ENCODE peak calls at places on chromosomes 1 and 21, in nine cellular contexts. One of them, this sample, is unnamed.
A peak's percentile ranks its signal among the peaks of the same experiment; 100 is the strongest.

GRCh38 chr1:32393136-32393535 is 1.1 kb downstream of the BSDC1 start:
- DNase-seq in neural progenitor cell: no peak
- DNase-seq in PC-3: no peak
- DNase-seq in SK-N-SH: no peak
- DNase-seq in HCT116: no peak
- DNase-seq in GM23248: peak; percentile 84
- DNase-seq in MM.1S: no peak
- DNase-seq in OCI-LY7: no peak
- DNase-seq in hepatocyte: no peak
- DNase-seq in this sample: no peak

GRCh38 chr1:159817276-159818041 is 9.2 kb upstream of the SLAMF8 start:
- DNase-seq in SK-N-SH: no peak
- DNase-seq in MM.1S: peak; percentile 94
- DNase-seq in HCT116: no peak
- DNase-seq in GM23248: peak; percentile 65
- DNase-seq in hepatocyte: peak; percentile 58
- DNase-seq in neural progenitor cell: no peak
- DNase-seq in OCI-LY7: no peak
- DNase-seq in PC-3: peak; percentile 98
- DNase-seq in this sample: no peak

GRCh38 chr1:176338897-176339296 is 124.1 kb upstream of the PAPPA2 start:
- DNase-seq in SK-N-SH: no peak
- DNase-seq in hepatocyte: no peak
- DNase-seq in PC-3: no peak
- DNase-seq in MM.1S: no peak
- DNase-seq in OCI-LY7: no peak
- DNase-seq in HCT116: no peak
- DNase-seq in neural progenitor cell: no peak
- DNase-seq in GM23248: peak; percentile 8
- DNase-seq in this sample: no peak

GRCh38 chr21:46661211-46661625 is 25.7 kb downstream of the PRMT2 start:
- DNase-seq in neural progenitor cell: peak; percentile 93
- DNase-seq in PC-3: no peak
- DNase-seq in HCT116: no peak
- DNase-seq in OCI-LY7: peak; percentile 55
- DNase-seq in GM23248: peak; percentile 97
- DNase-seq in hepatocyte: peak; percentile 69
- DNase-seq in SK-N-SH: peak; percentile 89
- DNase-seq in MM.1S: peak; percentile 70
- DNase-seq in this sample: peak; percentile 89

GRCh38 chr1:169103443-169103842 is 3.0 kb upstream of the ATP1B1 start:
- DNase-seq in neural progenitor cell: no peak
- DNase-seq in PC-3: no peak
- DNase-seq in MM.1S: no peak
- DNase-seq in OCI-LY7: no peak
- DNase-seq in hepatocyte: peak; percentile 64
- DNase-seq in GM23248: no peak
- DNase-seq in SK-N-SH: no peak
- DNase-seq in HCT116: no peak
- DNase-seq in this sample: peak; percentile 12

GRCh38 chr1:221392453-221392852 is 349.4 kb downstream of the DUSP10 start:
- DNase-seq in SK-N-SH: no peak
- DNase-seq in hepatocyte: no peak
- DNase-seq in OCI-LY7: no peak
- DNase-seq in HCT116: no peak
- DNase-seq in GM23248: peak; percentile 92
- DNase-seq in neural progenitor cell: no peak
- DNase-seq in MM.1S: no peak
- DNase-seq in PC-3: peak; percentile 85
- DNase-seq in this sample: no peak

GRCh38 chr1:5993553-5994510 is 1.6 kb upstream of the NPHP4 start:
- DNase-seq in hepatocyte: no peak
- DNase-seq in neural progenitor cell: no peak
- DNase-seq in HCT116: no peak
- DNase-seq in MM.1S: peak; percentile 34
- DNase-seq in OCI-LY7: peak; percentile 37
- DNase-seq in GM23248: no peak
- DNase-seq in PC-3: peak; percentile 25
- DNase-seq in SK-N-SH: no peak
- DNase-seq in this sample: peak; percentile 67

GRCh38 chr1:241208910-241209414 is 148.0 kb downstream of the RGS7 start:
- DNase-seq in OCI-LY7: no peak
- DNase-seq in HCT116: no peak
- DNase-seq in hepatocyte: no peak
- DNase-seq in GM23248: no peak
- DNase-seq in neural progenitor cell: no peak
- DNase-seq in PC-3: no peak
- DNase-seq in MM.1S: no peak
- DNase-seq in SK-N-SH: peak; percentile 59
- DNase-seq in this sample: no peak

GRCh38 chr1:110063781-110064180 is 6.7 kb downstream of the ALX3 start:
- DNase-seq in OCI-LY7: no peak
- DNase-seq in neural progenitor cell: no peak
- DNase-seq in GM23248: no peak
- DNase-seq in SK-N-SH: no peak
- DNase-seq in MM.1S: no peak
- DNase-seq in PC-3: no peak
- DNase-seq in HCT116: no peak
- DNase-seq in hepatocyte: no peak
- DNase-seq in this sample: no peak

GRCh38 chr1:188170446-188170845 is 1341.7 kb downstream of the PLA2G4A start:
- DNase-seq in neural progenitor cell: no peak
- DNase-seq in HCT116: no peak
- DNase-seq in GM23248: no peak
- DNase-seq in MM.1S: no peak
- DNase-seq in hepatocyte: no peak
- DNase-seq in SK-N-SH: peak; percentile 23
- DNase-seq in OCI-LY7: no peak
- DNase-seq in PC-3: no peak
- DNase-seq in this sample: no peak

GRCh38 chr1:21383785-21384401 is 56.0 kb upstream of the NBPF3 start:
- DNase-seq in HCT116: no peak
- DNase-seq in OCI-LY7: no peak
- DNase-seq in SK-N-SH: no peak
- DNase-seq in PC-3: no peak
- DNase-seq in MM.1S: peak; percentile 31
- DNase-seq in neural progenitor cell: peak; percentile 26
- DNase-seq in GM23248: no peak
- DNase-seq in hepatocyte: no peak
- DNase-seq in this sample: no peak

GRCh38 chr1:213507472-213508223 is 456.6 kb downstream of the RPS6KC1 start:
- DNase-seq in OCI-LY7: no peak
- DNase-seq in GM23248: no peak
- DNase-seq in SK-N-SH: no peak
- DNase-seq in hepatocyte: no peak
- DNase-seq in PC-3: no peak
- DNase-seq in MM.1S: no peak
- DNase-seq in HCT116: no peak
- DNase-seq in neural progenitor cell: no peak
- DNase-seq in this sample: peak; percentile 34

GRCh38 chr1:10304295-10304694 is 93.9 kb downstream of the KIF1B start:
- DNase-seq in GM23248: no peak
- DNase-seq in MM.1S: no peak
- DNase-seq in SK-N-SH: no peak
- DNase-seq in OCI-LY7: no peak
- DNase-seq in HCT116: no peak
- DNase-seq in neural progenitor cell: no peak
- DNase-seq in PC-3: no peak
- DNase-seq in hepatocyte: no peak
- DNase-seq in this sample: no peak

GRCh38 chr1:156503672-156504055 is 3.1 kb upstream of the MEF2D start:
- DNase-seq in hepatocyte: no peak
- DNase-seq in HCT116: no peak
- DNase-seq in PC-3: peak; percentile 45
- DNase-seq in GM23248: peak; percentile 16
- DNase-seq in MM.1S: no peak
- DNase-seq in SK-N-SH: no peak
- DNase-seq in neural progenitor cell: no peak
- DNase-seq in OCI-LY7: no peak
- DNase-seq in this sample: no peak
- TF ChIP-seq EZH2phosphoT487 in hepatocyte: no peak
- TF ChIP-seq EZH2phosphoT487 in HCT116: no peak
- TF ChIP-seq EZH2phosphoT487 in PC-3: no peak
- TF ChIP-seq EZH2phosphoT487 in GM23248: no peak
- TF ChIP-seq EZH2phosphoT487 in MM.1S: no peak
- TF ChIP-seq EZH2phosphoT487 in SK-N-SH: no peak
- TF ChIP-seq EZH2phosphoT487 in neural progenitor cell: no peak
- TF ChIP-seq EZH2phosphoT487 in OCI-LY7: no peak
- TF ChIP-seq EZH2phosphoT487 in this sample: no peak

DNA sequence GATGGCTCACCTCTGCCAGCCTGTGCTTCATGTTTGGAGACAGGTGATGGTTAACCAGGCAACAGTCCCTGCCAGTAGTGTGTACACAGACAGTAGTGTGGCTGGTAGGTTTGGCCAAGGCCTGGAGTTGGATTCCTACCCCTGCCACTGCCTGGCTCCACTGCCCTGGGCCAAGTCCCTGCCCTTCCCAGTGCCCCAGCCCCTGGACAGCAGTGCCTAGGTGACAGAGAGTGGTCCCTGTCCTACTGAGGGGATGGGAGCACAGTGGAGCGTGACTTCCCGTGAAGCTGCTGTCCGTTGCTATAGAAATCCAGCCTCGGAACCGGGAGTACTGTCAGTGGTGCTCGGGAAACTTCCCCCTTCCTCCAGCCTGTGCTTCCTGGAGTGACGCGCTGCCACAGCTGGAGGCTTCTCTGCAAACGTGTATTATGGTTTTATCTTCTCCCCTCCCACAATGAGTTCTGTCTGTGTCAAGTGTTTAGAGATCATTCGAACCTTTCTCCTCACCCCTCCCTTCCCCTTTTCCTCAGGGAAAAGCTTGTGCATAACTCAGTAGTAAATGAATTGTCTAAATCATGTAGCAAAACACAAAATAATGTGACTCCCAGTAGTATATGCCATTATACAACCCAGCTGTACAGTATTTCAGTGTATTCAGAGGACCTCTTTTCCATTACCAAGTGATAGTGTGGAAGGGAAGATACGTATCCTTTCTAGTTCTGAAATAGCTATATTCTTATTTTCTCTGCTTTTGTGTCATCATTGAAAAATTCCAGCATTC is 73.4 kb downstream of the GALNT2 start:
- DNase-seq in PC-3: no peak
- DNase-seq in SK-N-SH: no peak
- DNase-seq in neural progenitor cell: no peak
- DNase-seq in MM.1S: no peak
- DNase-seq in GM23248: peak; percentile 37
- DNase-seq in hepatocyte: no peak
- DNase-seq in HCT116: no peak
- DNase-seq in OCI-LY7: no peak
- DNase-seq in this sample: peak; percentile 25
- TF ChIP-seq EZH2phosphoT487 in PC-3: no peak
- TF ChIP-seq EZH2phosphoT487 in SK-N-SH: no peak
- TF ChIP-seq EZH2phosphoT487 in neural progenitor cell: no peak
- TF ChIP-seq EZH2phosphoT487 in MM.1S: no peak
- TF ChIP-seq EZH2phosphoT487 in GM23248: no peak
- TF ChIP-seq EZH2phosphoT487 in hepatocyte: no peak
- TF ChIP-seq EZH2phosphoT487 in HCT116: no peak
- TF ChIP-seq EZH2phosphoT487 in OCI-LY7: no peak
- TF ChIP-seq EZH2phosphoT487 in this sample: no peak

GRCh38 chr1:234722267-234722704 is 112.3 kb upstream of the IRF2BP2 start:
- DNase-seq in OCI-LY7: no peak
- DNase-seq in HCT116: no peak
- DNase-seq in SK-N-SH: no peak
- DNase-seq in PC-3: no peak
- DNase-seq in MM.1S: no peak
- DNase-seq in neural progenitor cell: no peak
- DNase-seq in hepatocyte: no peak
- DNase-seq in GM23248: no peak
- DNase-seq in this sample: no peak

GRCh38 chr1:234720709-234721436 is 110.9 kb upstream of the IRF2BP2 start:
- DNase-seq in hepatocyte: no peak
- DNase-seq in HCT116: no peak
- DNase-seq in OCI-LY7: no peak
- DNase-seq in neural progenitor cell: no peak
- DNase-seq in PC-3: no peak
- DNase-seq in MM.1S: no peak
- DNase-seq in GM23248: peak; percentile 30
- DNase-seq in SK-N-SH: no peak
- DNase-seq in this sample: no peak

GRCh38 chr1:234724517-234725176 is 114.7 kb upstream of the IRF2BP2 start:
- DNase-seq in MM.1S: no peak
- DNase-seq in hepatocyte: no peak
- DNase-seq in HCT116: peak; percentile 12
- DNase-seq in PC-3: no peak
- DNase-seq in SK-N-SH: peak; percentile 75
- DNase-seq in GM23248: no peak
- DNase-seq in OCI-LY7: no peak
- DNase-seq in neural progenitor cell: peak; percentile 32
- DNase-seq in this sample: no peak

GRCh38 chr1:234721476-234722266 is 111.7 kb upstream of the IRF2BP2 start:
- DNase-seq in neural progenitor cell: no peak
- DNase-seq in MM.1S: no peak
- DNase-seq in HCT116: no peak
- DNase-seq in hepatocyte: peak; percentile 75
- DNase-seq in GM23248: peak; percentile 90
- DNase-seq in OCI-LY7: no peak
- DNase-seq in PC-3: no peak
- DNase-seq in SK-N-SH: no peak
- DNase-seq in this sample: no peak

GRCh38 chr1:234722904-234723588 is 113.1 kb upstream of the IRF2BP2 start:
- DNase-seq in GM23248: peak; percentile 97
- DNase-seq in hepatocyte: peak; percentile 81
- DNase-seq in PC-3: peak; percentile 73
- DNase-seq in SK-N-SH: peak; percentile 56
- DNase-seq in OCI-LY7: peak; percentile 10
- DNase-seq in HCT116: peak; percentile 79
- DNase-seq in MM.1S: no peak
- DNase-seq in neural progenitor cell: no peak
- DNase-seq in this sample: no peak
- TF ChIP-seq EZH2phosphoT487 in GM23248: no peak
- TF ChIP-seq EZH2phosphoT487 in hepatocyte: no peak
- TF ChIP-seq EZH2phosphoT487 in PC-3: no peak
- TF ChIP-seq EZH2phosphoT487 in SK-N-SH: no peak
- TF ChIP-seq EZH2phosphoT487 in OCI-LY7: no peak
- TF ChIP-seq EZH2phosphoT487 in HCT116: no peak
- TF ChIP-seq EZH2phosphoT487 in MM.1S: no peak
- TF ChIP-seq EZH2phosphoT487 in neural progenitor cell: no peak
- TF ChIP-seq EZH2phosphoT487 in this sample: no peak

DNA sequence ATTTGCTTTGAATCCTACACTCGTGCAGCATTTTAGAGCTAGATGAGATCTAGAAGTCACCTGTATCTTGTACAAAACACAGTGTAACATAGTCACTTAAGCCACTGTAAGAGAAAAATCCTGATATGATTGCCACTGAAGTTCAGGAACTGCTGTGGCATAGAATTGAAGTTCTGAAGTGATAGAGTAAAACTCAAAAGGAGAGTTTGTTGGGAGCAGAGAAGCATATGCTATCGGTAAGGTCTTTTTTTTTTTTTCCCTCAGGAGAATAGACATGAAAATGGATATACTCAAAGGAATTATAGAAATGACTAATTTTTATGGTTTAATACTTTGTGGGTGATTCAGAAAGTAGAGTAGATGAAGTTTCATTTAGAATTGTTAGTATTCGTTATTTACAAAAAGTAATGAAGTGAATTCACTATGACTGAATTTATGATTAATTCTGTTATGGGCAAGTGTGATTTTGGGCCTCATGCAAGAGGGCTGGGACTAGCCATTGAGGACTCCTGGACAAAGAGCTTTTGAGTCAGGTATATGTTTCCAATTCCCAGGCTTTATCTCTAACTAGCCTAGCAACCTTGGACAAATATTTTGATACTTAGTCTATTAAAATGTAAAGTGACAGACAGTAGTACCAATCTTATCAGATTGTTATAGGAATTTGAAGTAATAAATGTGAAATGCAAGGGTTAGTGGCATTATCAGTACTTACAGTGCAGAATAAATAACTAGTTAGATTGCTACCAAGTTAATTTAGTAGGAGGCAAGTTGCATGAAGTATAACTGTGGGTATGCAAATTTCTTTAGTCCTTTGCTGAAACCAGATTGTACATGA is 3.1 kb downstream of the KCTD3 start:
- DNase-seq in PC-3: peak; percentile 91
- DNase-seq in MM.1S: no peak
- DNase-seq in hepatocyte: no peak
- DNase-seq in GM23248: peak; percentile 33
- DNase-seq in OCI-LY7: no peak
- DNase-seq in SK-N-SH: peak; percentile 25
- DNase-seq in neural progenitor cell: no peak
- DNase-seq in HCT116: no peak
- DNase-seq in this sample: no peak
- TF ChIP-seq EZH2phosphoT487 in PC-3: no peak
- TF ChIP-seq EZH2phosphoT487 in MM.1S: no peak
- TF ChIP-seq EZH2phosphoT487 in hepatocyte: no peak
- TF ChIP-seq EZH2phosphoT487 in GM23248: no peak
- TF ChIP-seq EZH2phosphoT487 in OCI-LY7: no peak
- TF ChIP-seq EZH2phosphoT487 in SK-N-SH: no peak
- TF ChIP-seq EZH2phosphoT487 in neural progenitor cell: no peak
- TF ChIP-seq EZH2phosphoT487 in HCT116: no peak
- TF ChIP-seq EZH2phosphoT487 in this sample: no peak